ENCODE peak calls at places on chromosomes 5 and 9, in nine cellular contexts. X is OCI-LY7; M is activated CD8-positive, alpha-beta T cell treated with anti-CD3 and anti-CD28 coated beads for 36 hours; C is WERI-Rb-1; N is MM.1S; O is RWPE1; S is pancreas; V is neural progenitor cell; Z is PC-9. T is an unnamed sample.

GRCh38 chr5:82359286-82359685 is 81.1 kb upstream of the RPS23 start:
- DNase-seq in M (no peak), N (no peak), S (no peak), C (no peak), O (no peak), Z (no peak), X (no peak), V (no peak), T (no peak)

GRCh38 chr5:180850434-180851078 is 10.5 kb downstream of the ZFP62 start:
- DNase-seq in Z (no peak), M (no peak), X (no peak), O (no peak), S (no peak), N (no peak), V (no peak), C (no peak), T (no peak)

GRCh38 chr5:137296213-137296702 is 202.9 kb downstream of the SPOCK1 start:
- DNase-seq in O (no peak), N (no peak), S (no peak), V (peak), X (no peak), Z (no peak), C (peak), M (no peak), T (no peak)

GRCh38 chr5:14263700-14264099 is 120.6 kb downstream of the TRIO start:
- DNase-seq in V (no peak), O (peak), S (no peak), C (no peak), M (no peak), X (peak), Z (no peak), N (peak), T (no peak)

GRCh38 chr5:74863726-74864125 is 2.5 kb downstream of the FAM169A start:
- DNase-seq in Z (no peak), N (no peak), C (no peak), S (no peak), X (no peak), M (no peak), O (no peak), V (no peak), T (no peak)

GRCh38 chr5:138230981-138231589 is 18.0 kb upstream of the CDC23 start:
- DNase-seq in S (no peak), V (no peak), C (no peak), M (no peak), Z (peak), X (no peak), O (peak), N (no peak), T (peak)

GRCh38 chr9:93230601-93231000 is 46.7 kb downstream of the WNK2 start:
- DNase-seq in M (no peak), Z (no peak), X (no peak), V (no peak), N (no peak), O (no peak), C (no peak), S (no peak), T (no peak)

GRCh38 chr5:138336952-138337684 is 948 bp upstream of the FAM53C start:
- DNase-seq in C (peak), S (no peak), N (no peak), X (no peak), V (no peak), O (peak), M (peak), Z (no peak), T (no peak)

GRCh38 chr9:73200694-73201432 is 49.2 kb downstream of the ANXA1 start:
- DNase-seq in V (peak), M (no peak), O (peak), X (peak), Z (peak), S (no peak), N (peak), C (peak), T (no peak)

GRCh38 chr9:995776-996175 is 19.3 kb downstream of the DMRT3 start:
- DNase-seq in V (no peak), Z (no peak), X (no peak), N (no peak), C (no peak), M (no peak), S (no peak), O (no peak), T (no peak)

GRCh38 chr5:38339446-38339845 is 81.1 kb downstream of the EGFLAM start:
- DNase-seq in M (no peak), C (no peak), Z (no peak), S (no peak), X (no peak), O (no peak), N (no peak), V (no peak), T (no peak)

GRCh38 chr9:135705376-135705775 is 3.4 kb downstream of the KCNT1 start:
- DNase-seq in V (no peak), S (no peak), C (no peak), N (no peak), M (no peak), Z (no peak), O (no peak), X (no peak), T (no peak)

GRCh38 chr5:134647750-134648424 is 698 bp upstream of the SEC24A start:
- DNase-seq in O (peak), N (peak), C (no peak), Z (peak), V (no peak), X (peak), S (no peak), M (peak), T (no peak)

GRCh38 chr5:83199126-83199525 is 121.8 kb downstream of the XRCC4 start:
- DNase-seq in N (no peak), C (no peak), O (no peak), S (no peak), Z (no peak), M (no peak), X (no peak), V (no peak), T (no peak)

GRCh38 chr5:53087596-53087995 is 22.0 kb downstream of the MOCS2 start:
- DNase-seq in O (no peak), Z (no peak), C (no peak), V (no peak), M (no peak), X (no peak), N (no peak), S (no peak), T (no peak)

GRCh38 chr5:139732019-139732418 is 63.6 kb upstream of the PSD2 start:
- DNase-seq in C (no peak), Z (no peak), N (no peak), O (no peak), X (no peak), V (no peak), S (no peak), M (no peak), T (no peak)
- TF ChIP-seq CTCF in C (no peak), Z (no peak), N (no peak), O (no peak), X (no peak), V (no peak), S (no peak), M (no peak), T (no peak)

DNA sequence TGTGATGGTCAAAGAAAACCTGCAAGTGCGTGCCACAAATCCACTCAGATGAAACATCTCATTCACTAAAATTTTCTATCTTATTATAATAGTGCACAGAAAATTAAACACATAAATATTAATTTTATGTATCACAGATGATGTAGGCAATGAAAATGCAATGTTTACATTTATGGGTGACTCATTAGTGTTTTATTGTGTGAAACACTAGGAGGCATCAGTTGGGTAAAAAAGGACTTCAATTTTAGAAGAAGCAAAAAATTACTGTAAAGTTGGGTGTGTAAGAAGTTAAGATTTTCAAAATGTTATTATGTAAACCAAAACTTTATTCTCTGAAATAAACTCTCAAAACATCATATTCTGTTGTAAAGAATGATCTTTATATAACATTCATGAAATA is 4.0 kb downstream of the MEF2C start:
- DNase-seq in S (no peak), M (no peak), V (no peak), X (no peak), C (no peak), O (no peak), N (peak), Z (no peak), T (no peak)
- TF ChIP-seq CTCF in S (no peak), M (no peak), V (no peak), X (peak), C (no peak), O (no peak), N (peak), Z (no peak), T (no peak)

DNA sequence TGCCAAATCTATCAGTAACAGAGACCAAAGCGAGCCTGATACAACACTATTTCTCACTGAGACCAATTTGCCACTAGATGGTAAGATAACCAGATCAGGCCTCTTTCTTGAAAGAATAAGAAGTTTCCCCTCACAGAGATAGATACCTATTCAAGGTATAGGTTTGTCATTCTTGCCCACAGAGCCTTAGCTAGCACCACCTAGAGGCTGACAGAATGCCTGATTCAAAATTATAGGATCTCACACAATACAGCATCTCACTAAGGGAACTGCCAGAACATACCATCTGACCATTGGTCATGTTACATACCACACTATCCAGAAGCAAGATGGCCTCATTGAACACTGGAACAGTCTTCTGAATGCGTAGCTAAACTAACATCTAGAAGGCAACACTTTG is 166.6 kb upstream of the HCN1 start:
- DNase-seq in M (no peak), O (no peak), V (no peak), X (no peak), C (no peak), S (no peak), N (no peak), Z (no peak), T (no peak)
- TF ChIP-seq CTCF in M (no peak), O (no peak), V (no peak), X (peak), C (peak), S (no peak), N (no peak), Z (no peak), T (no peak)

GRCh38 chr9:71683598-71684235 is 84.6 kb downstream of the CEMIP2 start:
- DNase-seq in O (peak), S (no peak), N (no peak), V (peak), X (no peak), C (peak), Z (no peak), M (no peak), T (no peak)
- TF ChIP-seq CTCF in O (peak), S (no peak), N (no peak), V (peak), X (no peak), C (peak), Z (no peak), M (no peak), T (no peak)

T was measured in DND-41.